ENCODE peak calls at places on chromosomes 1 and 21, in four cellular contexts. W is A549, M is fibroblast of lung, A is tibial artery. F is an unnamed sample.
A peak's percentile ranks its signal among the peaks of the same experiment; 100 is the strongest.

GRCh38 chr1:75655931-75656330 is 45.0 kb upstream of the SLC44A5 start:
- DNase-seq in W (no peak), M (no peak), A (no peak), F (no peak)

GRCh38 chr1:37513795-37514349 is 694 bp downstream of the MEAF6 start:
- DNase-seq in W (no peak), M (no peak), A (no peak), F (peak; percentile 45)

GRCh38 chr1:9080704-9081291 is 11.4 kb upstream of the SLC2A5 start:
- DNase-seq in W (no peak), M (no peak), A (no peak), F (no peak)

GRCh38 chr1:25867210-25867991 is 8.1 kb downstream of the PAQR7 start:
- DNase-seq in W (no peak), M (no peak), A (no peak), F (no peak)

GRCh38 chr1:241482761-241483250 is 36.7 kb downstream of the FH start:
- DNase-seq in W (peak; percentile 31), M (peak; percentile 40), A (no peak), F (no peak)

GRCh38 chr1:61388586-61388985 is 306.2 kb downstream of the NFIA start:
- DNase-seq in W (no peak), M (no peak), A (no peak), F (no peak)

GRCh38 chr1:30982937-30983336 is 74.4 kb upstream of the SDC3 start:
- DNase-seq in W (no peak), M (peak; percentile 53), A (no peak), F (no peak)

GRCh38 chr1:66266756-66267155 is 267.2 kb upstream of the SGIP1 start:
- DNase-seq in W (no peak), M (no peak), A (no peak), F (no peak)

GRCh38 chr21:31158789-31159581 is 120.7 kb upstream of the KRTAP19-8 start:
- DNase-seq in W (no peak), M (peak; percentile 31), A (no peak), F (no peak)

GRCh38 chr21:31909772-31910470 is 37.1 kb downstream of the HUNK start:
- DNase-seq in W (no peak), M (no peak), A (no peak), F (no peak)

GRCh38 chr1:83839566-83840173 is 159.3 kb downstream of the TTLL7 start:
- DNase-seq in W (no peak), M (peak; percentile 86), A (no peak), F (no peak)

GRCh38 chr1:220552672-220553258 is 24.8 kb downstream of the MARK1 start:
- DNase-seq in W (no peak), M (peak; percentile 12), A (no peak), F (no peak)

GRCh38 chr1:168637350-168637991 is 61.1 kb downstream of the XCL1 start:
- DNase-seq in W (no peak), M (peak; percentile 42), A (no peak), F (no peak)

GRCh38 chr1:168636642-168637111 is 60.3 kb downstream of the XCL1 start:
- DNase-seq in W (no peak), M (peak; percentile 68), A (peak; percentile 68), F (no peak)

GRCh38 chr1:168636200-168636599 is 59.8 kb downstream of the XCL1 start:
- DNase-seq in W (no peak), M (peak; percentile 28), A (no peak), F (peak; percentile 12)

GRCh38 chr1:168640184-168640583 is 63.8 kb downstream of the XCL1 start:
- DNase-seq in W (no peak), M (no peak), A (no peak), F (no peak)

GRCh38 chr1:168638884-168639283 is 62.5 kb downstream of the XCL1 start:
- DNase-seq in W (no peak), M (no peak), A (no peak), F (no peak)
- TF ChIP-seq CTCF in W (no peak), M (no peak), A (no peak), F (no peak)

GRCh38 chr1:196654271-196654670 is 2.4 kb downstream of the CFH start:
- DNase-seq in W (no peak), M (no peak), A (no peak), F (no peak)

GRCh38 chr1:196651079-196651478 is 764 bp upstream of the CFH start:
- DNase-seq in W (no peak), M (no peak), A (no peak), F (no peak)

GRCh38 chr1:196651637-196652215 is at the start of gene CFH:
- DNase-seq in W (no peak), M (peak; percentile 95), A (no peak), F (peak; percentile 14)

GRCh38 chr1:196650403-196650802 is 1.4 kb upstream of the CFH start:
- DNase-seq in W (no peak), M (no peak), A (no peak), F (no peak)

GRCh38 chr1:196649990-196650389 is 1.9 kb upstream of the CFH start:
- DNase-seq in W (no peak), M (no peak), A (no peak), F (no peak)
- TF ChIP-seq CTCF in W (no peak), M (no peak), A (no peak), F (no peak)

GRCh38 chr1:217311766-217312165 is 319.1 kb downstream of the GPATCH2 start:
- DNase-seq in W (no peak), M (peak; percentile 33), A (no peak), F (no peak)
- TF ChIP-seq CTCF in W (no peak), M (peak; percentile 33), A (no peak), F (no peak)

GRCh38 chr1:5949074-5949760 is 43.0 kb downstream of the NPHP4 start:
- DNase-seq in W (peak; percentile 17), M (no peak), A (no peak), F (no peak)
- TF ChIP-seq CTCF in W (no peak), M (peak; percentile 16), A (no peak), F (no peak)

F was measured in mucosa of descending colon.